ENCODE peak calls at places on chromosomes 6 and 20, in six cellular contexts. G is AG09319, L is IMR-90, F is neural progenitor cell, Z is fibroblast of lung, P is ovary. X is an unnamed sample.

GRCh38 chr6:9502991-9503761 is 911.7 kb downstream of the TFAP2A start:
- DNase-seq in G (no peak), L (peak), F (peak), Z (peak), P (no peak), X (no peak)

GRCh38 chr20:49318430-49319203 is 40.8 kb upstream of the ZNFX1 start:
- DNase-seq in G (no peak), L (no peak), F (peak), Z (no peak), P (no peak), X (no peak)

GRCh38 chr20:33442136-33443005 is 1.2 kb downstream of the SNTA1 start:
- DNase-seq in G (no peak), L (no peak), F (no peak), Z (no peak), P (no peak), X (no peak)

GRCh38 chr6:111699123-111699522 is 93.4 kb upstream of the TRAF3IP2 start:
- DNase-seq in G (no peak), L (no peak), F (no peak), Z (no peak), P (no peak), X (no peak)

GRCh38 chr6:39114395-39114706 is 635 bp downstream of the SAYSD1 start:
- DNase-seq in G (no peak), L (no peak), F (no peak), Z (no peak), P (no peak), X (no peak)

GRCh38 chr6:170031684-170032121 is 259.2 kb downstream of the DLL1 start:
- DNase-seq in G (no peak), L (no peak), F (no peak), Z (no peak), P (no peak), X (no peak)

GRCh38 chr6:53496797-53497196 is 48.1 kb downstream of the GCLC start:
- DNase-seq in G (peak), L (peak), F (no peak), Z (peak), P (no peak), X (no peak)

GRCh38 chr6:116557863-116558262 is 4.3 kb downstream of the CALHM4 start:
- DNase-seq in G (peak), L (peak), F (no peak), Z (peak), P (no peak), X (no peak)

GRCh38 chr6:163415176-163415619 is 680 bp downstream of the QKI start:
- DNase-seq in G (no peak), L (no peak), F (no peak), Z (no peak), P (peak), X (no peak)

GRCh38 chr6:130037207-130037811 is 18.9 kb downstream of the L3MBTL3 start:
- DNase-seq in G (no peak), L (no peak), F (no peak), Z (no peak), P (no peak), X (no peak)

GRCh38 chr20:44274303-44275017 is 27.4 kb downstream of the GDAP1L1 start:
- DNase-seq in G (no peak), L (no peak), F (no peak), Z (no peak), P (no peak), X (no peak)

GRCh38 chr20:44268802-44269201 is 21.7 kb downstream of the GDAP1L1 start:
- DNase-seq in G (no peak), L (no peak), F (no peak), Z (no peak), P (no peak), X (no peak)

GRCh38 chr20:44273231-44274215 is 26.4 kb downstream of the GDAP1L1 start:
- DNase-seq in G (no peak), L (no peak), F (no peak), Z (no peak), P (no peak), X (no peak)

GRCh38 chr20:44271915-44272663 is 25.0 kb downstream of the GDAP1L1 start:
- DNase-seq in G (no peak), L (no peak), F (peak), Z (no peak), P (no peak), X (no peak)
- TF ChIP-seq CTCF in G (no peak), L (no peak), F (peak), Z (peak), P (no peak), X (no peak)

DNA sequence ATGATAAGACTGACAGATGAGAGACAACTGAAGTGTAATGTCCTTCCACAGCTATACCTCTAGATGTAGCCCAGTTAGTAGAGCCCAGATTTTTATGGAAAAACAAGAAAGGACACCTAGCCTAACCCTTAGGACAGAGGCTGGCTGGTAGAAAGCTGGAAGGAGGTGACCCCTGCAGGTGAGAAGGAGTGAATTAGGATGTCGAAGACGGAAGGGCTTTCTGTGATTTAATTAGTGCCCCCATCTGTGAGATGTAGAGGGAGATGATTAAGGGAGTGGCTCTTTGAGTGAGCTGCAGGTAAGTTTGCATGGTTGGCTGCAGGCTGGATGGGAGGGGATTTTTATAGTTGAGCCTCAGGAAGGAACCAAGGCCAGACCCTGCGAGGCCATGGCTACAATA is 82.8 kb downstream of the GFRA4 start:
- DNase-seq in G (no peak), L (no peak), F (peak), Z (no peak), P (no peak), X (no peak)
- TF ChIP-seq CTCF in G (no peak), L (no peak), F (peak), Z (no peak), P (no peak), X (no peak)

GRCh38 chr6:3402310-3403243 is 54.3 kb downstream of the SLC22A23 start:
- DNase-seq in G (no peak), L (no peak), F (no peak), Z (no peak), P (no peak), X (no peak)
- TF ChIP-seq CTCF in G (no peak), L (no peak), F (no peak), Z (no peak), P (no peak), X (no peak)

GRCh38 chr20:9177278-9177677 is 108.4 kb downstream of the PLCB4 start:
- DNase-seq in G (no peak), L (no peak), F (no peak), Z (no peak), P (no peak), X (no peak)

GRCh38 chr20:9169409-9169808 is 100.5 kb downstream of the PLCB4 start:
- DNase-seq in G (no peak), L (no peak), F (no peak), Z (no peak), P (no peak), X (no peak)

DNA sequence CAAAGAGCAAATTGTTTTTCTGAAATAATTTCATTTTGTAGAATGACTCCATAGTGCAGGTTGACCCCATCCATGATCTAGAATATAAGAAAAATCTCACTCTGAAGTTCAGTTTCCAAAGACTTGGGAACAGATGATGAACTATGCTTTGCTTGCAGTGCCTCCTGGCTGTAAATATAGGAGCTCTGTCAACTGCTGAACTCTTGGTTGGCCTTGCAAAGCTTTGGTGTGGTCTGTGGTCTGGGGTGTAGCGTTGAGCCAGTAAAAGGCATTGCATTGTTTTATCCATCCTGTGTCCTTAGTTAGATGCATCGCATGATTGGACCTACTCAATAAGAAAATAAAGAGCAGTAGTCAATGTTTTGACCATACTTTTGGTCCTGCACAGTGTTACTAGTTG is 104.0 kb downstream of the PLCB4 start:
- DNase-seq in G (no peak), L (no peak), F (no peak), Z (peak), P (no peak), X (no peak)
- TF ChIP-seq CTCF in G (peak), L (no peak), F (peak), Z (peak), P (no peak), X (no peak)

GRCh38 chr6:120230008-120230407 is 880.4 kb upstream of the MAN1A1 start:
- DNase-seq in G (no peak), L (no peak), F (no peak), Z (no peak), P (no peak), X (no peak)
- TF ChIP-seq CTCF in G (no peak), L (no peak), F (peak), Z (no peak), P (no peak), X (no peak)

GRCh38 chr6:152450519-152450918 is 186.6 kb downstream of the SYNE1 start:
- DNase-seq in G (no peak), L (no peak), F (no peak), Z (no peak), P (no peak), X (no peak)
- TF ChIP-seq CTCF in G (no peak), L (no peak), F (no peak), Z (no peak), P (no peak), X (no peak)